ENCODE peak calls at places on chromosome 1, in eight cellular contexts. Z, A, V, T, J, I, Q and H are unnamed samples.

GRCh38 chr1:184843732-184844495 is 89.3 kb upstream of the EDEM3 start:
- DNase-seq in Z (no peak), A (no peak), V (no peak), T (no peak), J (no peak), I (no peak), Q (no peak), H (no peak)

GRCh38 chr1:207060596-207060995 is 7.5 kb downstream of the PFKFB2 start:
- DNase-seq in Z (no peak), A (no peak), V (no peak), T (no peak), J (no peak), I (no peak), Q (no peak), H (no peak)

GRCh38 chr1:235999259-235999925 is 65.5 kb downstream of the NID1 start:
- DNase-seq in Z (peak), A (no peak), V (peak), T (no peak), J (peak), I (peak), Q (no peak), H (peak)

GRCh38 chr1:44031051-44031899 is at the start of gene SLC6A9:
- DNase-seq in Z (peak), A (peak), V (peak), T (peak), J (peak), I (peak), Q (peak), H (peak)

GRCh38 chr1:161044535-161044907 is 1.3 kb downstream of the USF1 start:
- DNase-seq in Z (no peak), A (no peak), V (peak), T (no peak), J (no peak), I (no peak), Q (no peak), H (peak)

GRCh38 chr1:205783904-205784303 is 8.6 kb upstream of the RAB29 start:
- DNase-seq in Z (peak), A (no peak), V (peak), T (peak), J (no peak), I (no peak), Q (peak), H (peak)

GRCh38 chr1:41898191-41898713 is 20.5 kb downstream of the HIVEP3 start:
- DNase-seq in Z (peak), A (no peak), V (peak), T (no peak), J (no peak), I (no peak), Q (no peak), H (peak)

GRCh38 chr1:159015440-159015909 is 5.8 kb downstream of the IFI16 start:
- DNase-seq in Z (peak), A (no peak), V (peak), T (peak), J (peak), I (peak), Q (peak), H (peak)

GRCh38 chr1:94351441-94351840 is 66.7 kb upstream of the ABCD3 start:
- DNase-seq in Z (no peak), A (no peak), V (no peak), T (no peak), J (no peak), I (no peak), Q (no peak), H (no peak)

GRCh38 chr1:58715108-58715507 is 15.2 kb upstream of the MYSM1 start:
- DNase-seq in Z (no peak), A (no peak), V (no peak), T (no peak), J (no peak), I (no peak), Q (no peak), H (no peak)

GRCh38 chr1:27594542-27595510 is 9.1 kb downstream of the AHDC1 start:
- DNase-seq in Z (peak), A (no peak), V (no peak), T (no peak), J (no peak), I (no peak), Q (no peak), H (no peak)

GRCh38 chr1:227903614-227904501 is 43.9 kb downstream of the WNT9A start:
- DNase-seq in Z (no peak), A (no peak), V (no peak), T (peak), J (no peak), I (no peak), Q (peak), H (no peak)

GRCh38 chr1:22275626-22276395 is 132.9 kb upstream of the WNT4 start:
- DNase-seq in Z (peak), A (peak), V (peak), T (peak), J (peak), I (peak), Q (peak), H (peak)

GRCh38 chr1:227942021-227942715 is 5.6 kb downstream of the WNT9A start:
- DNase-seq in Z (no peak), A (peak), V (no peak), T (peak), J (peak), I (no peak), Q (no peak), H (no peak)

GRCh38 chr1:186559601-186560116 is 98.7 kb upstream of the PDC start:
- DNase-seq in Z (peak), A (peak), V (peak), T (no peak), J (no peak), I (no peak), Q (no peak), H (peak)

GRCh38 chr1:27011058-27011764 is 1.4 kb downstream of the TENT5B start:
- DNase-seq in Z (peak), A (peak), V (peak), T (peak), J (no peak), I (no peak), Q (peak), H (peak)

GRCh38 chr1:32767641-32768040 is 49.5 kb downstream of the YARS1 start:
- DNase-seq in Z (no peak), A (no peak), V (no peak), T (peak), J (no peak), I (no peak), Q (no peak), H (peak)

GRCh38 chr1:165315481-165315880 is 41.0 kb downstream of the LMX1A start:
- DNase-seq in Z (no peak), A (no peak), V (no peak), T (no peak), J (no peak), I (no peak), Q (no peak), H (no peak)

GRCh38 chr1:150981805-150982712 is at the start of gene ANXA9:
- DNase-seq in Z (no peak), A (no peak), V (no peak), T (no peak), J (no peak), I (no peak), Q (no peak), H (no peak)

GRCh38 chr1:248897412-248898337 is 8.4 kb upstream of the PGBD2 start:
- DNase-seq in Z (no peak), A (no peak), V (no peak), T (no peak), J (no peak), I (no peak), Q (no peak), H (no peak)

GRCh38 chr1:117244971-117245370 is 34.2 kb upstream of the VTCN1 start:
- DNase-seq in Z (no peak), A (no peak), V (no peak), T (no peak), J (no peak), I (no peak), Q (no peak), H (no peak)

GRCh38 chr1:95407146-95407863 is 173.3 kb downstream of the RWDD3 start:
- DNase-seq in Z (no peak), A (peak), V (no peak), T (no peak), J (no peak), I (no peak), Q (no peak), H (peak)

GRCh38 chr1:231734417-231734816 is 107.8 kb downstream of the DISC1 start:
- DNase-seq in Z (peak), A (peak), V (no peak), T (no peak), J (peak), I (no peak), Q (no peak), H (no peak)

GRCh38 chr1:151737479-151737878 is 16.2 kb downstream of the RIIAD1 start:
- DNase-seq in Z (no peak), A (no peak), V (no peak), T (no peak), J (no peak), I (no peak), Q (no peak), H (no peak)

GRCh38 chr1:18175530-18176377 is 68.2 kb downstream of the IGSF21 start:
- DNase-seq in Z (no peak), A (no peak), V (no peak), T (no peak), J (peak), I (no peak), Q (no peak), H (no peak)

GRCh38 chr1:211344335-211344664 is 17.7 kb downstream of the TRAF5 start:
- DNase-seq in Z (peak), A (no peak), V (no peak), T (no peak), J (no peak), I (no peak), Q (no peak), H (peak)

GRCh38 chr1:221487781-221488520 is 253.9 kb downstream of the DUSP10 start:
- DNase-seq in Z (peak), A (no peak), V (peak), T (no peak), J (no peak), I (peak), Q (no peak), H (peak)

GRCh38 chr1:2085080-2085479 is 34.9 kb downstream of the PRKCZ start:
- DNase-seq in Z (no peak), A (no peak), V (no peak), T (no peak), J (no peak), I (no peak), Q (no peak), H (no peak)

GRCh38 chr1:89516055-89516454 is 8.6 kb upstream of the LRRC8B start:
- DNase-seq in Z (peak), A (no peak), V (peak), T (no peak), J (no peak), I (no peak), Q (peak), H (peak)

GRCh38 chr1:243712890-243713425 is 137.1 kb downstream of the AKT3 start:
- DNase-seq in Z (peak), A (no peak), V (no peak), T (no peak), J (no peak), I (no peak), Q (no peak), H (peak)

GRCh38 chr1:54577612-54578011 is 29.6 kb downstream of the ACOT11 start:
- DNase-seq in Z (peak), A (peak), V (peak), T (peak), J (peak), I (peak), Q (peak), H (peak)

GRCh38 chr1:206708058-206708457 is 23.4 kb downstream of the MAPKAPK2 start:
- DNase-seq in Z (no peak), A (no peak), V (no peak), T (no peak), J (no peak), I (no peak), Q (no peak), H (no peak)

GRCh38 chr1:51842255-51842654 is 36.3 kb downstream of the NRDC start:
- DNase-seq in Z (no peak), A (no peak), V (no peak), T (no peak), J (no peak), I (no peak), Q (no peak), H (no peak)

GRCh38 chr1:91135799-91136198 is 114.0 kb upstream of the ZNF644 start:
- DNase-seq in Z (no peak), A (no peak), V (no peak), T (no peak), J (no peak), I (no peak), Q (no peak), H (no peak)

GRCh38 chr1:240611619-240612490 is at the start of gene GREM2:
- DNase-seq in Z (peak), A (peak), V (peak), T (peak), J (no peak), I (peak), Q (peak), H (peak)
- H3K4me3 ChIP-seq in Z (peak), A (peak), V (peak), T (peak), J (peak), I (peak), Q (peak), H (peak)

DNA sequence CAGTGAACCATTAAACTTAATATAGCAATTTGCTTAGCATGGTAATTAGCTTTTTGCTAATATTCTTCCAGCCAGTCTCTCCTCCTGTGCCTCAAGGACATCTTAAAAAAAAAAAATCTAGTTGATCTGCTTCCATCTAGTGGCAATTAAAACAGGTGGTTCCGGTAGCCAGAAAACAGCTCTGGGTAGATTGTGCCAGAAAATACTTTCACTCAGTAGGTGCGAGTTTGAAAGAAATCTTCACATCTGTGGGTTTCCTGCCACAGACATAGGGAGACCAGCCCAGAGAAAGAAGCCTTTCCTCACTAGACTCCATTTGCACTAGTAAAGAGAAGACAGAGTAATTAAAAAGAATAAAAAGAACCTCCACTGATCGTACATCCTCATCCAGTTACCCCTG is 17.1 kb downstream of the SELL start:
- DNase-seq in Z (no peak), A (no peak), V (no peak), T (no peak), J (no peak), I (no peak), Q (no peak), H (no peak)
- TF ChIP-seq CTCF in Z (no peak), A (no peak), V (no peak), T (no peak), J (no peak), I (no peak), Q (no peak), H (no peak)

GRCh38 chr1:36306210-36306901 is at the start of gene SH3D21:
- DNase-seq in Z (no peak), A (peak), V (no peak), T (peak), J (peak), I (no peak), Q (peak), H (peak)

GRCh38 chr1:36305915-36306209 is 306 bp upstream of the SH3D21 start:
- DNase-seq in Z (no peak), A (no peak), V (no peak), T (no peak), J (no peak), I (no peak), Q (no peak), H (no peak)

GRCh38 chr1:36306902-36307456 is 811 bp downstream of the SH3D21 start:
- DNase-seq in Z (peak), A (peak), V (peak), T (peak), J (peak), I (peak), Q (peak), H (peak)

GRCh38 chr1:36309397-36309796 is 3.2 kb downstream of the SH3D21 start:
- DNase-seq in Z (no peak), A (no peak), V (no peak), T (no peak), J (no peak), I (no peak), Q (no peak), H (no peak)

GRCh38 chr1:36307601-36308330 is 1.6 kb downstream of the SH3D21 start:
- DNase-seq in Z (no peak), A (no peak), V (no peak), T (peak), J (no peak), I (no peak), Q (no peak), H (no peak)
- H3K4me3 ChIP-seq in Z (peak), A (peak), V (peak), T (peak), J (peak), I (peak), Q (peak), H (peak)

GRCh38 chr1:67429528-67430357 is 459 bp downstream of the SERBP1 start:
- DNase-seq in Z (no peak), A (peak), V (no peak), T (peak), J (peak), I (no peak), Q (peak), H (no peak)
- TF ChIP-seq CTCF in Z (no peak), A (no peak), V (no peak), T (no peak), J (no peak), I (no peak), Q (no peak), H (no peak)